ENCODE peak calls at places on chromosomes 1 and 21, in seven cellular contexts. L is Karpas-422, P is trophoblast cell, F is endothelial cell of umbilical vein, O is IMR-90, T is mesenchymal stem cell, X is SK-N-SH. K is an unnamed sample.

GRCh38 chr21:38171723-38172344 is 85.0 kb upstream of the KCNJ15 start:
- DNase-seq in O (peak; percentile 45), F (peak; percentile 87), P (peak; percentile 90), T (peak; percentile 84), L (no peak), X (no peak), K (peak; percentile 54)

GRCh38 chr1:168643152-168643551 is 66.7 kb downstream of the XCL1 start:
- DNase-seq in T (peak; percentile 24), X (no peak), L (no peak), O (no peak), P (no peak), F (no peak), K (peak; percentile 100)

GRCh38 chr1:39701092-39701460 is 9.8 kb upstream of the HPCAL4 start:
- DNase-seq in L (no peak), X (no peak), P (no peak), O (peak; percentile 56), T (peak; percentile 41), F (no peak), K (peak; percentile 56)

GRCh38 chr1:225737179-225737578 is 40.4 kb upstream of the SRP9 start:
- DNase-seq in F (peak; percentile 16), X (peak; percentile 59), O (no peak), T (no peak), P (no peak), L (no peak), K (no peak)

GRCh38 chr21:14545906-14546480 is at the start of gene SAMSN1:
- DNase-seq in O (no peak), P (no peak), L (no peak), F (peak; percentile 85), X (no peak), T (peak; percentile 26), K (no peak)

GRCh38 chr1:171344473-171344820 is 30.5 kb downstream of the FMO4 start:
- DNase-seq in O (no peak), X (no peak), F (no peak), L (no peak), T (no peak), P (no peak), K (peak; percentile 66)

GRCh38 chr1:178689769-178690168 is 35.3 kb upstream of the RALGPS2 start:
- DNase-seq in F (no peak), O (peak; percentile 52), L (no peak), P (no peak), T (no peak), X (no peak), K (no peak)

GRCh38 chr1:184854036-184854435 is 99.4 kb upstream of the EDEM3 start:
- DNase-seq in T (no peak), X (no peak), F (no peak), O (no peak), L (no peak), P (no peak), K (no peak)

GRCh38 chr1:180778782-180779398 is 133.8 kb upstream of the KIAA1614 start:
- DNase-seq in L (peak; percentile 65), O (no peak), X (peak; percentile 10), P (no peak), F (no peak), T (no peak), K (no peak)

GRCh38 chr1:211378844-211379243 is 52.2 kb downstream of the TRAF5 start:
- DNase-seq in F (no peak), X (no peak), L (no peak), O (peak; percentile 80), T (peak; percentile 89), P (peak; percentile 14), K (peak; percentile 56)

GRCh38 chr1:164805399-164805798 is 246.4 kb downstream of the PBX1 start:
- DNase-seq in F (peak; percentile 86), L (no peak), O (peak; percentile 33), X (no peak), T (no peak), P (no peak), K (peak; percentile 68)

GRCh38 chr1:72056516-72056915 is 225.8 kb downstream of the NEGR1 start:
- DNase-seq in F (no peak), P (no peak), L (no peak), T (no peak), O (no peak), X (no peak), K (no peak)

GRCh38 chr21:21183092-21183491 is 184.9 kb downstream of the NCAM2 start:
- DNase-seq in P (no peak), O (peak; percentile 17), F (no peak), T (no peak), L (no peak), X (no peak), K (peak; percentile 18)

GRCh38 chr21:21175798-21176334 is 177.7 kb downstream of the NCAM2 start:
- DNase-seq in X (no peak), O (no peak), P (no peak), L (no peak), T (no peak), F (no peak), K (no peak)

GRCh38 chr21:21182401-21182800 is 184.2 kb downstream of the NCAM2 start:
- DNase-seq in L (no peak), F (no peak), X (no peak), P (no peak), O (no peak), T (no peak), K (no peak)

GRCh38 chr21:21177353-21177986 is 179.3 kb downstream of the NCAM2 start:
- DNase-seq in X (no peak), L (no peak), O (no peak), P (no peak), F (no peak), T (no peak), K (no peak)

DNA sequence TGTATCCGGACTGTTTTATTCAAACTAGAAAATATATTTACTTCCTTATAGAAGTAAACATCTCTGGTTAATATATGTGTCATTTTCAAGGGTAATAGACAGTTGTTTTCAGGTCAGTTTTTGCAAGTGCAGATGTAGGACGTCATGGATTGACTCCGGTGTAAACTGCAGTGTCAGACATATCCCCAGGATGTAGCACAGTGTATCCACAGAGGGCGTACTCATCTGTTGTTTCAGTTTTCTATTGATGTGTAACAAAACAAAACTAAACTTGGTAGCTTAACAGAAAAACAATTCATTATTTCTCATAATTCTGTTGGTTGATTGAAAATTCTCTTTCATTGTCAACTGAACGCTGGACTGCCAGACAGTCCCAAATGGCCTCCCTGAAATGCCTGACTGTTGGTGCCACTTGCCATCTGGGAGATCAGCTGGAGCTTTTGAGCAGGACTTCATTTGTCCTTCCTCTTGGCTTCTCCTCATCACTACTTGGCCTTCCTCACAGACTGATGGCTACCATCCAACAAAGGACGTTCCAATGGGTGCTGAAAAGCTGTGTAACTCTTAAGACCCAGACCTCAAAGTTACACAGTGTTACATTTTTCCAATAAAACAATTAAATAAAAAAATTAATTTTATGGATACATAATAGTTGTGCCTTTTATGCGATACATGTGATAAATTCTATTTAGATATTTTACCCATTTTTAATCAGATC is 181.6 kb downstream of the NCAM2 start:
- DNase-seq in P (no peak), F (no peak), O (no peak), T (no peak), L (no peak), X (no peak), K (no peak)
- H2AFZ ChIP-seq in P (no peak overlapping the region), F (no peak overlapping the region), O (no peak overlapping the region), T (no peak overlapping the region), L (no peak overlapping the region), X (no peak overlapping the region), K (peak overlapping the region; percentile 39)

GRCh38 chr1:199862047-199862446 is 165.5 kb upstream of the NR5A2 start:
- DNase-seq in O (no peak), L (no peak), X (no peak), F (no peak), T (no peak), P (no peak), K (no peak)
- H3K4me1 ChIP-seq in O (no peaks in the 10 kb centered on the region), L (no peaks in the 10 kb centered on the region), X (no peaks in the 10 kb centered on the region), F (peaks cover 27% of the 10 kb centered on the region), T (peaks cover 2% of the 10 kb centered on the region), P (no peaks in the 10 kb centered on the region), K (peaks cover 2% of the 10 kb centered on the region)

GRCh38 chr1:200795151-200795550 is 56.5 kb downstream of the CAMSAP2 start:
- DNase-seq in L (no peak), X (no peak), T (peak; percentile 48), F (peak; percentile 52), O (peak; percentile 74), P (no peak), K (peak; percentile 65)
- H2AFZ ChIP-seq in L (no peak overlapping the region), X (no peak overlapping the region), T (no peak overlapping the region), F (no peak overlapping the region), O (no peak overlapping the region), P (no peak overlapping the region), K (no peak overlapping the region)

GRCh38 chr1:175129182-175129581 is 61.5 kb downstream of the TNN start:
- DNase-seq in O (peak; percentile 39), L (peak; percentile 23), T (peak; percentile 54), P (peak; percentile 87), F (no peak), X (no peak), K (peak; percentile 29)

GRCh38 chr1:175130649-175131045 is 61.9 kb downstream of the KIAA0040 start:
- DNase-seq in P (no peak), X (no peak), T (no peak), O (no peak), F (no peak), L (peak; percentile 39), K (no peak)

GRCh38 chr1:175128523-175128922 is 60.9 kb downstream of the TNN start:
- DNase-seq in O (no peak), F (no peak), X (no peak), P (peak; percentile 38), T (no peak), L (peak; percentile 24), K (no peak)

GRCh38 chr1:175129997-175130648 is 62.5 kb downstream of the KIAA0040 start:
- DNase-seq in O (no peak), T (no peak), F (peak; percentile 72), L (peak; percentile 52), P (no peak), X (peak; percentile 44), K (peak; percentile 2)

DNA sequence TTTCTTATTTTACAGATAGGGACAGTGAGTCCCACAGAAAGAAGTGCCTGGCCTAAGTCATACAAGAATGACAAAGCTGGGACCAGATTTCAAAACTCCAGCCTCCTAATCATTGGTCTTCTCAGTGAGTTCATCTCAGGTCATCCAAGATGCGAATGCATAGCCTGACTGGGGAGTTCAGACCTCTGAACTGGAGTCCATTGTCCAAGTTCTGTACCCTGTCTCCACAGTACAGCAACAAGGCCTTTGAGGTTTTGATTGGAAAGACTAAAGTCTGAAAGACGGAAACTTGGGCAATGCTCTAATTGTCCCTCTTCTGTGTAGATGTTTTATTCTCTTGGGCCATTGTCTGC is 62.0 kb downstream of the TNN start:
- DNase-seq in F (no peak), P (peak; percentile 22), L (no peak), T (no peak), X (no peak), O (no peak), K (no peak)
- H3K4me1 ChIP-seq in F (no peaks in the 10 kb centered on the region), P (peaks cover 21% of the 10 kb centered on the region), L (peaks cover 13% of the 10 kb centered on the region), T (peaks cover 2% of the 10 kb centered on the region), X (no peaks in the 10 kb centered on the region), O (peaks cover 2% of the 10 kb centered on the region), K (peaks cover 2% of the 10 kb centered on the region)

GRCh38 chr1:30085814-30086770 is 637.3 kb downstream of the MATN1 start:
- DNase-seq in O (peak; percentile 31), T (peak; percentile 63), L (peak; percentile 75), P (no peak), F (peak; percentile 17), X (peak; percentile 93), K (peak; percentile 58)
- H2AFZ ChIP-seq in O (peak overlapping the region; percentile 84), T (peak overlapping the region; percentile 30), L (no peak overlapping the region), P (no peak overlapping the region), F (peak overlapping the region; percentile 40), X (peak overlapping the region; percentile 97), K (peak overlapping the region; percentile 3)

K was measured in fibroblast of lung.